ENCODE peak calls at places on chromosomes 13 and 19, in nine cellular contexts. K is suprapubic skin, E is spleen, B is HCT116, Q is endothelial cell of umbilical vein, J is breast epithelium, H is prostate gland, M is K562, T is transverse colon. P is an unnamed sample.

GRCh38 chr13:95915102-95915501 is 138.1 kb downstream of the UGGT2 start:
- DNase-seq in K (no peak), E (no peak), B (no peak), Q (no peak), J (no peak), H (no peak), M (no peak), T (no peak), P (no peak)

GRCh38 chr13:49629947-49630346 is 1.6 kb downstream of the ARL11 start:
- DNase-seq in K (no peak), E (no peak), B (no peak), Q (peak; percentile 76), J (no peak), H (no peak), M (no peak), T (no peak), P (no peak)

GRCh38 chr13:99273128-99273527 is 14.9 kb upstream of the GPR18 start:
- DNase-seq in K (no peak), E (no peak), B (no peak), Q (no peak), J (no peak), H (no peak), M (no peak), T (no peak), P (no peak)

GRCh38 chr19:49690073-49690655 is 752 bp upstream of the CPT1C start:
- DNase-seq in K (peak; percentile 78), E (no peak), B (no peak), Q (no peak), J (no peak), H (no peak), M (no peak), T (no peak), P (no peak)

GRCh38 chr19:12035220-12036172 is at the start of gene ZNF433:
- DNase-seq in K (peak; percentile 98), E (peak; percentile 94), B (no peak), Q (peak; percentile 76), J (peak; percentile 98), H (peak; percentile 99), M (peak; percentile 85), T (peak; percentile 96), P (peak; percentile 99)

GRCh38 chr13:75101997-75102720 is 379.8 kb downstream of the TBC1D4 start:
- DNase-seq in K (no peak), E (no peak), B (no peak), Q (peak; percentile 6), J (no peak), H (no peak), M (no peak), T (no peak), P (no peak)

GRCh38 chr19:5985098-5985783 is 7.3 kb upstream of the RANBP3 start:
- DNase-seq in K (no peak), E (no peak), B (no peak), Q (peak; percentile 28), J (no peak), H (no peak), M (no peak), T (no peak), P (no peak)

GRCh38 chr13:80084086-80084676 is 256.7 kb downstream of the SPRY2 start:
- DNase-seq in K (no peak), E (no peak), B (no peak), Q (peak; percentile 75), J (no peak), H (no peak), M (no peak), T (no peak), P (no peak)

GRCh38 chr13:93915269-93915809 is 564.1 kb downstream of the DCT start:
- DNase-seq in K (no peak), E (no peak), B (no peak), Q (no peak), J (no peak), H (no peak), M (no peak), T (no peak), P (no peak)

GRCh38 chr19:33175886-33176669 is 18.1 kb upstream of the LRP3 start:
- DNase-seq in K (no peak), E (peak; percentile 82), B (no peak), Q (no peak), J (no peak), H (no peak), M (no peak), T (no peak), P (no peak)

GRCh38 chr13:111216166-111216960 is 101.3 kb downstream of the ARHGEF7 start:
- DNase-seq in K (no peak), E (no peak), B (no peak), Q (no peak), J (no peak), H (no peak), M (peak; percentile 14), T (peak; percentile 38), P (peak; percentile 39)

GRCh38 chr13:64074989-64075474 is 2659.4 kb upstream of the PCDH20 start:
- DNase-seq in K (no peak), E (no peak), B (no peak), Q (no peak), J (no peak), H (no peak), M (no peak), T (no peak), P (peak; percentile 17)

GRCh38 chr19:12880551-12881171 is 588 bp downstream of the DNASE2 start:
- DNase-seq in K (no peak), E (peak; percentile 88), B (no peak), Q (no peak), J (peak; percentile 53), H (no peak), M (no peak), T (no peak), P (peak; percentile 40)

GRCh38 chr13:81302125-81302524 is 961.2 kb upstream of the SPRY2 start:
- DNase-seq in K (no peak), E (no peak), B (no peak), Q (no peak), J (no peak), H (no peak), M (no peak), T (no peak), P (no peak)

DNA sequence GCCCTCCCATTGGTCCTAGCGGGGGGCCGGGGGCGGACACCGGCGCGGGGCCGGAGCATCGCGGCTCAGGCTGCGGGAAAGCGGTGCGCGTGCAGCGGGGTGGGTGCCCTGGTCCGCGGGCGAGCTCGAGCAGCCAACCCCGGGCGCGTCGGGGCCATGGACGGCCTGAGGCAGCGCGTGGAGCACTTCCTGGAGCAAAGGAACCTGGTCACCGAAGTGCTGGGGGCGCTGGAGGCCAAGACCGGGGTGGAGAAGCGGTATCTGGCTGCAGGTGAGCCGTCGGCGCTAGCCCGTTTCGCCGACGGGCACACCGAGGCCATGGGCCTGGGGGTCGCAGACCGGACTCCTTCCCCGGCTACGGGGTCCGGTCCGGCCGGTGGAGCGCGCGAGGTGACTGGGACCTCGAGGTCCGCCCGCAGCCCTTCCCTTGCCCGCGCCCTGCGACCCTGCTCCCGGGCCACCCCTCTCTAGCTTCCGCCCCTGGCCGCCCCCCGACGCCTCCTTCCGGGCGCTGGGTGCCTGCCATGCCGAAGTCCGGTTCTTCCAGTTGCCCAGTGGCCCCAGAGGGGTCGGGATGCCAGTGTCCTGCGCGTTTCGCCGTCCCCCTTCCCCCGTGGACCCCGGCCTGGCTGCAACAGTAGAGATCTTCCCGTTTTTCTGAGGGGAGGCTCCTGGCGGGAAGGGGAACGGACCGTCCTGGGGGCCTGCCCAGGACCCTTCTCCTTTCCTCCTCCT is at the start of gene REEP6:
- DNase-seq in K (no peak), E (no peak), B (no peak), Q (no peak), J (no peak), H (no peak), M (peak; percentile 49), T (no peak), P (no peak)
- TF ChIP-seq POLR2A in K (no peak), E (no peak), B (peak; percentile 58), Q (no peak), J (no peak), H (peak; percentile 40), M (peak; percentile 86), T (peak; percentile 15), P (no peak)

GRCh38 chr19:38650180-38650775 is 2.8 kb downstream of the ACTN4 start:
- DNase-seq in K (no peak), E (no peak), B (no peak), Q (no peak), J (no peak), H (no peak), M (no peak), T (peak; percentile 75), P (peak; percentile 43)
- H3K4me1 ChIP-seq in K (peaks cover 77% of the 10 kb centered on the region), E (peaks cover 73% of the 10 kb centered on the region), B (peaks cover 70% of the 10 kb centered on the region), Q (peaks cover 56% of the 10 kb centered on the region), J (peaks cover 4% of the 10 kb centered on the region), H (peaks cover 13% of the 10 kb centered on the region), M (peaks cover 43% of the 10 kb centered on the region), T (peaks cover 43% of the 10 kb centered on the region), P (peaks cover 60% of the 10 kb centered on the region)

GRCh38 chr19:48250290-48251025 is 5.3 kb downstream of the CARD8 start:
- DNase-seq in K (no peak), E (no peak), B (no peak), Q (no peak), J (no peak), H (no peak), M (no peak), T (no peak), P (no peak)

GRCh38 chr19:48247212-48247611 is 8.5 kb downstream of the CARD8 start:
- DNase-seq in K (no peak), E (no peak), B (no peak), Q (no peak), J (no peak), H (no peak), M (no peak), T (no peak), P (no peak)

GRCh38 chr19:48252625-48253024 is 3.1 kb downstream of the CARD8 start:
- DNase-seq in K (no peak), E (no peak), B (no peak), Q (no peak), J (no peak), H (no peak), M (no peak), T (no peak), P (no peak)

GRCh38 chr19:48248081-48248833 is 7.5 kb downstream of the CARD8 start:
- DNase-seq in K (no peak), E (no peak), B (no peak), Q (no peak), J (no peak), H (no peak), M (no peak), T (no peak), P (no peak)

DNA sequence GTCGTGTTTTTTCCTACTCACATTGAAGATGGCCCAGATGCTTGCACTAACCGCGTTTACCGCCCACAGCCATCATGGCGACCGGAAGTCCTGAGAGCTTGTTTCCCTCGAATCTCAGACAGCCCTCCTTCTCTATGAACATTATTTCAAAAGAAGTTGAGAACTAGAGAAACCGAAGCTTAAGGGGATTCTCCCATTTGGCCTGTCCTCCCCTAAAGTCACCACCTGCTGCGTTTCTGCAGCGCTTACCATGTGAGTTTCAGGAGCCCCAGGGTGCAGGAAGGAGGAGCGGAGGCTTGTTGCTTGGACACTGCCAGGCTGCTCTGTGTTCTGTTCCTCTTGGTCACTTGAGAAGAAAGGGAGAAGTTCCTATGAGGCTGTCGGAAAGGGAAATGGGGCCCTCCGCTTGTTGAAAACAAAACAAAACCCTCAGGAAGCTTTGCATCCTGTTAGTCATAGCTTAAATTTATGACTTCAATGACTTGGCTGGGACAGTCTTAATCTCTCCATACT is 6.2 kb downstream of the CARD8 start:
- DNase-seq in K (no peak), E (peak; percentile 91), B (no peak), Q (peak; percentile 97), J (no peak), H (no peak), M (no peak), T (peak; percentile 58), P (peak; percentile 41)
- TF ChIP-seq POLR2AphosphoS5 in K (no peak), E (peak; percentile 31), B (no peak), Q (peak; percentile 92), J (peak; percentile 21), H (peak; percentile 29), M (no peak), T (peak; percentile 51), P (peak; percentile 77)

GRCh38 chr19:19499272-19499995 is 15.9 kb downstream of the TSSK6 start:
- DNase-seq in K (no peak), E (peak; percentile 69), B (no peak), Q (no peak), J (no peak), H (no peak), M (no peak), T (no peak), P (no peak)
- TF ChIP-seq POLR2A in K (no peak), E (no peak), B (no peak), Q (no peak), J (no peak), H (no peak), M (no peak), T (no peak), P (no peak)

P was measured in stomach.